ENCODE peak calls at places on chromosomes 11 and 22, in nine cellular contexts. X, L, T, N, H, E, C, V and P are unnamed samples. For H3K4me1, the result is how much of the 10 kb centered on the place peaks cover.

GRCh38 chr22:24146791-24147353 is 34.4 kb upstream of the SUSD2 start:
- DNase-seq in T (no peak), N (peak), C (no peak), V (no peak), H (peak), X (peak), L (peak), E (no peak), P (peak)

GRCh38 chr22:41709341-41709740 is 10.0 kb downstream of the MEI1 start:
- DNase-seq in X (no peak), T (no peak), L (no peak), C (no peak), H (no peak), N (no peak), V (no peak), E (no peak), P (no peak)

GRCh38 chr11:48109046-48109666 is 107.5 kb upstream of the OR4B1 start:
- DNase-seq in C (no peak), V (no peak), E (peak), H (no peak), L (peak), N (peak), T (no peak), X (no peak), P (peak)

GRCh38 chr11:94028436-94028835 is 7.3 kb downstream of the HEPHL1 start:
- DNase-seq in X (no peak), C (no peak), L (peak), E (no peak), T (no peak), H (no peak), N (peak), V (no peak), P (no peak)

GRCh38 chr11:112343368-112344039 is 82.8 kb upstream of the PLET1 start:
- DNase-seq in N (peak), X (no peak), C (no peak), H (no peak), T (peak), L (peak), V (no peak), E (no peak), P (peak)

GRCh38 chr11:104033134-104033533 is 3.3 kb upstream of the DDI1 start:
- DNase-seq in E (no peak), C (no peak), N (peak), V (no peak), H (no peak), T (no peak), X (no peak), L (peak), P (peak)

GRCh38 chr11:67629386-67630229 is at the start of gene NUDT8:
- DNase-seq in X (peak), H (peak), T (peak), V (peak), N (peak), C (peak), E (peak), L (peak), P (peak)

GRCh38 chr11:124758355-124759267 is 3.5 kb downstream of the ESAM start:
- DNase-seq in E (peak), H (peak), C (peak), X (peak), N (peak), L (peak), V (peak), T (peak), P (peak)

GRCh38 chr22:35301370-35301874 is 1.7 kb downstream of the TOM1 start:
- DNase-seq in V (no peak), N (peak), X (peak), L (peak), C (peak), T (peak), H (peak), E (no peak), P (no peak)

GRCh38 chr22:19869497-19870152 is 15.0 kb upstream of the GNB1L start:
- DNase-seq in C (peak), L (no peak), E (no peak), N (no peak), V (no peak), X (no peak), T (peak), H (peak), P (no peak)

GRCh38 chr11:134365011-134365925 is 33.5 kb downstream of the GLB1L2 start:
- DNase-seq in T (no peak), X (no peak), C (no peak), N (no peak), V (no peak), H (no peak), L (no peak), E (no peak), P (no peak)

GRCh38 chr11:13143486-13144297 is 133.9 kb upstream of the BMAL1 start:
- DNase-seq in V (no peak), H (no peak), E (no peak), C (no peak), N (no peak), L (no peak), X (peak), T (peak), P (peak)

GRCh38 chr22:31179345-31179744 is 19.4 kb downstream of the RNF185 start:
- DNase-seq in N (peak), H (peak), C (no peak), E (no peak), X (peak), L (no peak), T (peak), V (no peak), P (no peak)

GRCh38 chr11:62604460-62605130 is 2.9 kb upstream of the MTA2 start:
- DNase-seq in E (no peak), T (no peak), N (no peak), H (no peak), X (no peak), C (no peak), V (no peak), L (no peak), P (no peak)

GRCh38 chr11:501683-502287 is 5.3 kb downstream of the RNH1 start:
- DNase-seq in V (no peak), E (no peak), T (no peak), C (no peak), L (no peak), X (no peak), N (no peak), H (no peak), P (no peak)

GRCh38 chr11:117743121-117743815 is 53.7 kb downstream of the DSCAML1 start:
- DNase-seq in H (peak), E (no peak), X (no peak), C (no peak), L (no peak), V (no peak), N (no peak), T (no peak), P (no peak)

GRCh38 chr11:130522284-130522961 is 74.0 kb downstream of the ADAMTS15 start:
- DNase-seq in N (peak), X (peak), H (peak), T (peak), V (peak), E (no peak), C (peak), L (peak), P (peak)

GRCh38 chr11:7872913-7873312 is 58.2 kb downstream of the OR10A6 start:
- DNase-seq in N (no peak), H (no peak), L (no peak), T (no peak), C (no peak), X (no peak), E (no peak), V (no peak), P (no peak)

GRCh38 chr22:50091092-50091491 is 1.3 kb downstream of the MOV10L1 start:
- DNase-seq in V (no peak), C (no peak), E (no peak), L (no peak), T (no peak), X (no peak), H (no peak), N (no peak), P (no peak)

GRCh38 chr11:10829139-10829538 is 20.4 kb upstream of the EIF4G2 start:
- DNase-seq in E (no peak), L (no peak), T (no peak), N (no peak), V (no peak), X (no peak), C (no peak), H (no peak), P (no peak)

GRCh38 chr11:65997286-65997685 is 4.7 kb downstream of the EIF1AD start:
- DNase-seq in T (no peak), E (no peak), L (peak), X (no peak), N (no peak), V (no peak), C (no peak), H (no peak), P (no peak)

GRCh38 chr22:42719133-42719532 is 1.5 kb downstream of the A4GALT start:
- DNase-seq in T (no peak), E (no peak), C (no peak), H (no peak), N (no peak), L (peak), V (no peak), X (no peak), P (no peak)

GRCh38 chr11:110317516-110317932 is 21.1 kb upstream of the RDX start:
- DNase-seq in N (peak), T (no peak), L (peak), X (no peak), H (no peak), V (no peak), E (no peak), C (no peak), P (peak)

GRCh38 chr11:19432370-19433163 is 191.8 kb upstream of the E2F8 start:
- DNase-seq in V (no peak), H (no peak), E (no peak), T (no peak), C (no peak), X (peak), N (peak), L (peak), P (no peak)

GRCh38 chr22:49624421-49625177 is 203.1 kb downstream of the BRD1 start:
- DNase-seq in X (no peak), H (no peak), N (no peak), T (no peak), E (no peak), L (no peak), V (no peak), C (peak), P (no peak)

GRCh38 chr11:8258771-8259170 is 4.9 kb downstream of the LMO1 start:
- DNase-seq in C (peak), L (peak), H (peak), N (peak), T (peak), E (no peak), V (no peak), X (no peak), P (no peak)

GRCh38 chr11:95944623-95945022 is 20.7 kb upstream of the MTMR2 start:
- DNase-seq in N (no peak), L (no peak), H (no peak), V (no peak), T (no peak), C (no peak), X (no peak), E (no peak), P (no peak)

GRCh38 chr22:40638261-40638660 is 1.7 kb upstream of the MRTFA start:
- DNase-seq in H (no peak), C (no peak), E (no peak), L (no peak), N (no peak), T (peak), V (no peak), X (no peak), P (no peak)

GRCh38 chr11:33377852-33378385 is 120.7 kb downstream of the HIPK3 start:
- DNase-seq in T (no peak), C (no peak), E (no peak), N (peak), V (no peak), L (peak), H (no peak), X (no peak), P (peak)

GRCh38 chr11:83087035-83087434 is 15.3 kb upstream of the RAB30 start:
- DNase-seq in X (no peak), H (peak), C (no peak), N (no peak), L (peak), T (no peak), V (no peak), E (no peak), P (peak)

GRCh38 chr11:14320020-14320419 is 39.0 kb downstream of the RRAS2 start:
- DNase-seq in E (peak), V (no peak), H (no peak), C (no peak), N (peak), L (no peak), T (peak), X (peak), P (no peak)

GRCh38 chr11:62788991-62789390 is 1.8 kb downstream of the TMEM179B start:
- DNase-seq in H (no peak), T (no peak), V (no peak), E (no peak), N (no peak), L (no peak), C (no peak), X (no peak), P (no peak)

GRCh38 chr11:16959528-16960100 is 54.6 kb downstream of the PLEKHA7 start:
- DNase-seq in L (no peak), E (no peak), H (no peak), X (no peak), T (no peak), N (no peak), V (no peak), C (no peak), P (no peak)

GRCh38 chr11:16953620-16954019 is 60.6 kb downstream of the PLEKHA7 start:
- DNase-seq in E (no peak), L (no peak), T (no peak), H (no peak), N (no peak), V (no peak), X (no peak), C (no peak), P (no peak)

GRCh38 chr11:16960250-16960649 is 54.0 kb downstream of the PLEKHA7 start:
- DNase-seq in H (no peak), X (no peak), L (no peak), C (no peak), E (no peak), N (no peak), T (no peak), V (no peak), P (no peak)

GRCh38 chr11:16958833-16959232 is 55.4 kb downstream of the PLEKHA7 start:
- DNase-seq in V (no peak), C (peak), L (no peak), X (peak), T (no peak), E (peak), N (no peak), H (peak), P (no peak)

GRCh38 chr11:16956538-16957153 is 57.6 kb downstream of the PLEKHA7 start:
- DNase-seq in L (no peak), X (no peak), E (no peak), H (peak), V (no peak), C (no peak), T (peak), N (no peak), P (no peak)
- H3K4me1 ChIP-seq in L (under half), X (under half), E (under half), H (half or more), V (under half), C (under half), T (under half), N (under half), P (under half)

GRCh38 chr11:44909557-44909956 is 41.1 kb downstream of the TP53I11 start:
- DNase-seq in X (no peak), L (no peak), V (no peak), T (no peak), N (no peak), H (no peak), C (no peak), E (no peak), P (no peak)

GRCh38 chr11:44912270-44912987 is 38.3 kb downstream of the TP53I11 start:
- DNase-seq in L (no peak), E (no peak), C (no peak), V (peak), N (no peak), T (no peak), X (no peak), H (no peak), P (no peak)

GRCh38 chr11:44910591-44910990 is 40.1 kb downstream of the TP53I11 start:
- DNase-seq in C (no peak), T (no peak), E (no peak), V (no peak), N (no peak), L (no peak), H (no peak), X (no peak), P (no peak)

GRCh38 chr11:44913502-44913901 is 37.2 kb downstream of the TP53I11 start:
- DNase-seq in E (no peak), C (no peak), T (no peak), X (no peak), H (no peak), N (no peak), V (no peak), L (no peak), P (no peak)

DNA sequence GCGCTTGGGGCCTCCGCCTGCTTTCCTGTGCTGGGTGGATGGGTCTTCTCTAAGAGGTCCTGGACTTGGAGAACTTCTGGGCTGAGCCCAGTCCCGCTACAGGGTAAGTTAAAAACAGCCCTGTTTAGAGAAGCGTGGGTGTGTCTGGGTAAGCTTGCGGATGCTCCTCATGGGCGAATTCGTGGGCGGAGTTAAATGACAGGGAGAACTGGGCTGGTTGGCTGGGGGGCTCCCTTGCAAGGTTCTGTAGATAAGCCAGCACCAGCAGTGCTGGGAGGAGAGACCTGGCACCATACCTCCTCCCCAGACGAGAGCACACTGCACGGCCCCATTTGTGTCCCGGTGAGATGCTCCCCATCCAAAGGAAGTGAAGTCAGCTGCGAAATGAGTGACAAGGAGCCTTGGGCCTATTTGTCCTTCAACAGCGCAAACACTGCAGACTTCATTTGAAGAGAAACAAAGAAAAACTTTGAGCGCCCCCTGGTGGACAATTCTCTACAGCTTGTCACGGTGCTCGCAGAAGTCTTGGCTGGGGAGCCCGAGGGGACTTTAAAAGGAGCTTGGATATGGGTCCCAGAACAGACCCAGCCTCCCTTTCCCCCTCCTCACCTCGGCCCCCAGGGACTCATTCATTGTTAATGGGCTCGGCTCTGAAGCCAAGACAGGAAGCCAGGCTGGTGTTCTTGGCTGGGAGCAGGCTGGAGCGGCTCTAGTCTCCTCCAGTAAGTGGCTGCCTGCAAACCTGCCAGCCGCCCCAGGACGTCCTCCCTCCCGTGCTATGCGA is 39.5 kb downstream of the TP53I11 start:
- DNase-seq in X (peak), L (peak), T (peak), H (peak), E (peak), C (peak), V (peak), N (peak), P (peak)
- H3K27ac ChIP-seq in X (no peak), L (no peak), T (no peak), H (no peak), E (no peak), C (peak), V (peak), N (no peak), P (no peak)

DNA sequence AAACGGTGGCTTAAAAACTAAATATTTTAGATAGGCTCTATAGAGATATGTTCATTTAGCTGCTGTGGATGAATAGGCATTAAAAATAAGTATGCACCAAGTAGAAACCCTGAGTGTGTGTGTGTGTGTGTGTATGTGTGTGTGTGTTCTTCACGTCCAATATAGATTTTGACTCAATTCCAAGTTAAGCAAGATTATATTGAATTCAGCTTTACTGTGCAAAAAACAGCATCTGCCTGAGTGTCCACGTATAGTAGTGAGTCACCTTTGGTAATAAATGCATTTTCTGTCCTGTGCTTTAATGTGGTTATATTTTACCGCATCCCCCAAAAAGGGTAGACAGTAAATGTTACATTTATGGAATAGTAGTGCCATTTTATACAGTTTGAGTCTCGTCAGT is 71.2 kb downstream of the PDHX start:
- DNase-seq in H (no peak), X (no peak), V (no peak), E (no peak), C (no peak), N (peak), T (no peak), L (no peak), P (no peak)
- H3K4me1 ChIP-seq in H (under half), X (under half), V (under half), E (under half), C (under half), N (under half), T (under half), L (under half), P (under half)

DNA sequence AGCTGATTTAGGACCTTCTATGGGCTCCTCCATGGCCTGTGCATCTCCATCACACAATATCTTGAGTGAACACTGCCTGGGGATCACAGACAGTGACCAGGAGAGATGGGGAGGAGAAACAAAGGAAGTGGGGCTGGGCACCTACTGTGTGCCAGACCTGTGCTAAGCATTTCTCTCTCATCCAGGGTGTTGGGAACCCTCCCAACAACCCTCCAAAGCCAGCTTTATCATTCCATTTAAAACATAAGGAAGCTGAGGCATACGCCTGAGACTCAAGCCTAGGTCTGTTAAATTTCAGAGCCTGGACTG is 130.2 kb downstream of the MN1 start:
- DNase-seq in N (no peak), V (no peak), H (no peak), C (no peak), E (no peak), X (no peak), T (no peak), L (no peak), P (no peak)
- H3K27ac ChIP-seq in N (no peak), V (peak), H (peak), C (no peak), E (no peak), X (no peak), T (no peak), L (peak), P (no peak)

GRCh38 chr11:114195981-114196731 is 100.0 kb upstream of the NNMT start:
- DNase-seq in L (no peak), H (peak), N (no peak), V (no peak), X (no peak), T (no peak), E (peak), C (peak), P (no peak)

GRCh38 chr11:114199051-114199450 is 97.1 kb upstream of the NNMT start:
- DNase-seq in V (no peak), E (no peak), X (no peak), H (no peak), C (no peak), L (no peak), N (no peak), T (no peak), P (no peak)

GRCh38 chr11:114196994-114197702 is 99.1 kb upstream of the NNMT start:
- DNase-seq in N (no peak), H (no peak), C (no peak), V (no peak), L (no peak), E (no peak), X (no peak), T (no peak), P (no peak)

GRCh38 chr11:114200351-114200750 is 95.8 kb upstream of the NNMT start:
- DNase-seq in T (no peak), V (no peak), C (no peak), H (no peak), X (no peak), L (no peak), E (no peak), N (no peak), P (no peak)

GRCh38 chr11:114197799-114198500 is 98.2 kb upstream of the NNMT start:
- DNase-seq in N (peak), C (peak), L (peak), V (peak), E (no peak), H (peak), X (peak), T (no peak), P (peak)
- H3K4me1 ChIP-seq in N (under half), C (half or more), L (half or more), V (half or more), E (under half), H (half or more), X (half or more), T (under half), P (under half)